ENCODE peak calls at places on chromosomes 7 and 10, in five cellular contexts. One of them, this sample, is unnamed.

GRCh38 chr10:27998954-27999275 is at the start of gene ODAD2:
- DNase-seq in fibroblast of pulmonary artery: no peak
- DNase-seq in heart right ventricle: no peak
- DNase-seq in foreskin fibroblast: no peak
- DNase-seq in activated CD8-positive, alpha-beta memory T cell treated with anti-CD3 and anti-CD28 coated beads for 48 hours: peak
- DNase-seq in this sample: no peak

GRCh38 chr7:37448057-37448636 is 517 bp downstream of the ELMO1 start:
- DNase-seq in fibroblast of pulmonary artery: no peak
- DNase-seq in heart right ventricle: no peak
- DNase-seq in foreskin fibroblast: no peak
- DNase-seq in activated CD8-positive, alpha-beta memory T cell treated with anti-CD3 and anti-CD28 coated beads for 48 hours: no peak
- DNase-seq in this sample: no peak

GRCh38 chr10:14062528-14063260 is 268.0 kb downstream of the FRMD4A start:
- DNase-seq in fibroblast of pulmonary artery: peak
- DNase-seq in heart right ventricle: no peak
- DNase-seq in foreskin fibroblast: peak
- DNase-seq in activated CD8-positive, alpha-beta memory T cell treated with anti-CD3 and anti-CD28 coated beads for 48 hours: no peak
- DNase-seq in this sample: no peak

GRCh38 chr10:114703377-114704125 is 45.5 kb upstream of the ABLIM1 start:
- DNase-seq in fibroblast of pulmonary artery: peak
- DNase-seq in heart right ventricle: no peak
- DNase-seq in foreskin fibroblast: no peak
- DNase-seq in activated CD8-positive, alpha-beta memory T cell treated with anti-CD3 and anti-CD28 coated beads for 48 hours: no peak
- DNase-seq in this sample: no peak

GRCh38 chr10:4351723-4352565 is 474.1 kb upstream of the AKR1E2 start:
- DNase-seq in fibroblast of pulmonary artery: peak
- DNase-seq in heart right ventricle: no peak
- DNase-seq in foreskin fibroblast: peak
- DNase-seq in activated CD8-positive, alpha-beta memory T cell treated with anti-CD3 and anti-CD28 coated beads for 48 hours: no peak
- DNase-seq in this sample: no peak

GRCh38 chr10:60089095-60089494 is 182.7 kb upstream of the CCDC6 start:
- DNase-seq in fibroblast of pulmonary artery: peak
- DNase-seq in heart right ventricle: no peak
- DNase-seq in foreskin fibroblast: peak
- DNase-seq in activated CD8-positive, alpha-beta memory T cell treated with anti-CD3 and anti-CD28 coated beads for 48 hours: no peak
- DNase-seq in this sample: no peak

GRCh38 chr10:88804083-88804812 is 1.7 kb downstream of the LIPM start:
- DNase-seq in fibroblast of pulmonary artery: no peak
- DNase-seq in heart right ventricle: no peak
- DNase-seq in foreskin fibroblast: no peak
- DNase-seq in activated CD8-positive, alpha-beta memory T cell treated with anti-CD3 and anti-CD28 coated beads for 48 hours: no peak
- DNase-seq in this sample: no peak

GRCh38 chr10:26950934-26951333 is 90.2 kb upstream of the ABI1 start:
- DNase-seq in fibroblast of pulmonary artery: no peak
- DNase-seq in heart right ventricle: no peak
- DNase-seq in foreskin fibroblast: no peak
- DNase-seq in activated CD8-positive, alpha-beta memory T cell treated with anti-CD3 and anti-CD28 coated beads for 48 hours: no peak
- DNase-seq in this sample: no peak

GRCh38 chr7:93375603-93376002 is 143.4 kb downstream of the VPS50 start:
- DNase-seq in fibroblast of pulmonary artery: no peak
- DNase-seq in heart right ventricle: no peak
- DNase-seq in foreskin fibroblast: no peak
- DNase-seq in activated CD8-positive, alpha-beta memory T cell treated with anti-CD3 and anti-CD28 coated beads for 48 hours: no peak
- DNase-seq in this sample: no peak

GRCh38 chr10:86632009-86632800 is 22.1 kb upstream of the OPN4 start:
- DNase-seq in fibroblast of pulmonary artery: no peak
- DNase-seq in heart right ventricle: peak
- DNase-seq in foreskin fibroblast: no peak
- DNase-seq in activated CD8-positive, alpha-beta memory T cell treated with anti-CD3 and anti-CD28 coated beads for 48 hours: no peak
- DNase-seq in this sample: no peak

GRCh38 chr7:151740180-151740845 is 136.6 kb downstream of the PRKAG2 start:
- DNase-seq in fibroblast of pulmonary artery: no peak
- DNase-seq in heart right ventricle: no peak
- DNase-seq in foreskin fibroblast: no peak
- DNase-seq in activated CD8-positive, alpha-beta memory T cell treated with anti-CD3 and anti-CD28 coated beads for 48 hours: no peak
- DNase-seq in this sample: no peak

GRCh38 chr10:78866731-78867554 is 201.8 kb upstream of the ZMIZ1 start:
- DNase-seq in fibroblast of pulmonary artery: no peak
- DNase-seq in heart right ventricle: no peak
- DNase-seq in foreskin fibroblast: no peak
- DNase-seq in activated CD8-positive, alpha-beta memory T cell treated with anti-CD3 and anti-CD28 coated beads for 48 hours: no peak
- DNase-seq in this sample: no peak

GRCh38 chr7:77469927-77470326 is 53.8 kb upstream of the GSAP start:
- DNase-seq in fibroblast of pulmonary artery: no peak
- DNase-seq in heart right ventricle: no peak
- DNase-seq in foreskin fibroblast: no peak
- DNase-seq in activated CD8-positive, alpha-beta memory T cell treated with anti-CD3 and anti-CD28 coated beads for 48 hours: no peak
- DNase-seq in this sample: no peak

GRCh38 chr10:71077143-71077581 is 135.2 kb upstream of the UNC5B start:
- DNase-seq in fibroblast of pulmonary artery: no peak
- DNase-seq in heart right ventricle: no peak
- DNase-seq in foreskin fibroblast: no peak
- DNase-seq in activated CD8-positive, alpha-beta memory T cell treated with anti-CD3 and anti-CD28 coated beads for 48 hours: no peak
- DNase-seq in this sample: peak

GRCh38 chr10:129031233-129032150 is 435.5 kb upstream of the MGMT start:
- DNase-seq in fibroblast of pulmonary artery: peak
- DNase-seq in heart right ventricle: peak
- DNase-seq in foreskin fibroblast: no peak
- DNase-seq in activated CD8-positive, alpha-beta memory T cell treated with anti-CD3 and anti-CD28 coated beads for 48 hours: peak
- DNase-seq in this sample: no peak

GRCh38 chr10:82736305-82736704 is 861.3 kb downstream of the NRG3 start:
- DNase-seq in fibroblast of pulmonary artery: no peak
- DNase-seq in heart right ventricle: no peak
- DNase-seq in foreskin fibroblast: no peak
- DNase-seq in activated CD8-positive, alpha-beta memory T cell treated with anti-CD3 and anti-CD28 coated beads for 48 hours: no peak
- DNase-seq in this sample: no peak

GRCh38 chr7:116617878-116618277 is 54.1 kb upstream of the MET start:
- DNase-seq in fibroblast of pulmonary artery: no peak
- DNase-seq in heart right ventricle: no peak
- DNase-seq in foreskin fibroblast: no peak
- DNase-seq in activated CD8-positive, alpha-beta memory T cell treated with anti-CD3 and anti-CD28 coated beads for 48 hours: no peak
- DNase-seq in this sample: no peak

GRCh38 chr7:4998830-4999768 is 40.1 kb upstream of the MMD2 start:
- DNase-seq in fibroblast of pulmonary artery: no peak
- DNase-seq in heart right ventricle: no peak
- DNase-seq in foreskin fibroblast: no peak
- DNase-seq in activated CD8-positive, alpha-beta memory T cell treated with anti-CD3 and anti-CD28 coated beads for 48 hours: no peak
- DNase-seq in this sample: no peak

GRCh38 chr10:110834622-110835219 is 37.0 kb upstream of the PDCD4 start:
- DNase-seq in fibroblast of pulmonary artery: peak
- DNase-seq in heart right ventricle: peak
- DNase-seq in foreskin fibroblast: no peak
- DNase-seq in activated CD8-positive, alpha-beta memory T cell treated with anti-CD3 and anti-CD28 coated beads for 48 hours: no peak
- DNase-seq in this sample: peak

GRCh38 chr10:29736325-29737208 is 101.8 kb upstream of the SVIL start:
- DNase-seq in fibroblast of pulmonary artery: peak
- DNase-seq in heart right ventricle: peak
- DNase-seq in foreskin fibroblast: peak
- DNase-seq in activated CD8-positive, alpha-beta memory T cell treated with anti-CD3 and anti-CD28 coated beads for 48 hours: no peak
- DNase-seq in this sample: peak

GRCh38 chr10:110214380-110214826 is 7.0 kb downstream of the MXI1 start:
- DNase-seq in fibroblast of pulmonary artery: no peak
- DNase-seq in heart right ventricle: no peak
- DNase-seq in foreskin fibroblast: no peak
- DNase-seq in activated CD8-positive, alpha-beta memory T cell treated with anti-CD3 and anti-CD28 coated beads for 48 hours: no peak
- DNase-seq in this sample: no peak

GRCh38 chr7:91266067-91266930 is 2.1 kb downstream of the FZD1 start:
- DNase-seq in fibroblast of pulmonary artery: no peak
- DNase-seq in heart right ventricle: peak
- DNase-seq in foreskin fibroblast: no peak
- DNase-seq in activated CD8-positive, alpha-beta memory T cell treated with anti-CD3 and anti-CD28 coated beads for 48 hours: no peak
- DNase-seq in this sample: no peak

GRCh38 chr10:72096115-72097000 is 8.0 kb upstream of the SPOCK2 start:
- DNase-seq in fibroblast of pulmonary artery: peak
- DNase-seq in heart right ventricle: no peak
- DNase-seq in foreskin fibroblast: no peak
- DNase-seq in activated CD8-positive, alpha-beta memory T cell treated with anti-CD3 and anti-CD28 coated beads for 48 hours: no peak
- DNase-seq in this sample: no peak

GRCh38 chr10:89095701-89096391 is 105.2 kb downstream of the FAS start:
- DNase-seq in fibroblast of pulmonary artery: no peak
- DNase-seq in heart right ventricle: no peak
- DNase-seq in foreskin fibroblast: no peak
- DNase-seq in activated CD8-positive, alpha-beta memory T cell treated with anti-CD3 and anti-CD28 coated beads for 48 hours: no peak
- DNase-seq in this sample: no peak

GRCh38 chr7:129786825-129787563 is 165.8 kb downstream of the UBE2H start:
- DNase-seq in fibroblast of pulmonary artery: no peak
- DNase-seq in heart right ventricle: no peak
- DNase-seq in foreskin fibroblast: no peak
- DNase-seq in activated CD8-positive, alpha-beta memory T cell treated with anti-CD3 and anti-CD28 coated beads for 48 hours: no peak
- DNase-seq in this sample: no peak

GRCh38 chr7:99839560-99840011 is 11.8 kb downstream of the CYP3A43 start:
- DNase-seq in fibroblast of pulmonary artery: no peak
- DNase-seq in heart right ventricle: no peak
- DNase-seq in foreskin fibroblast: no peak
- DNase-seq in activated CD8-positive, alpha-beta memory T cell treated with anti-CD3 and anti-CD28 coated beads for 48 hours: no peak
- DNase-seq in this sample: no peak

GRCh38 chr10:61217851-61218565 is 235.2 kb downstream of the TMEM26 start:
- DNase-seq in fibroblast of pulmonary artery: no peak
- DNase-seq in heart right ventricle: no peak
- DNase-seq in foreskin fibroblast: no peak
- DNase-seq in activated CD8-positive, alpha-beta memory T cell treated with anti-CD3 and anti-CD28 coated beads for 48 hours: no peak
- DNase-seq in this sample: no peak

GRCh38 chr10:25175527-25176420 is 973 bp downstream of the GPR158 start:
- DNase-seq in fibroblast of pulmonary artery: peak
- DNase-seq in heart right ventricle: peak
- DNase-seq in foreskin fibroblast: no peak
- DNase-seq in activated CD8-positive, alpha-beta memory T cell treated with anti-CD3 and anti-CD28 coated beads for 48 hours: no peak
- DNase-seq in this sample: no peak

GRCh38 chr7:2540641-2541051 is 14.7 kb downstream of the BRAT1 start:
- DNase-seq in fibroblast of pulmonary artery: no peak
- DNase-seq in heart right ventricle: no peak
- DNase-seq in foreskin fibroblast: no peak
- DNase-seq in activated CD8-positive, alpha-beta memory T cell treated with anti-CD3 and anti-CD28 coated beads for 48 hours: no peak
- DNase-seq in this sample: no peak

This sample was measured in right atrium auricular region.